ENCODE peak calls at places on chromosomes 1 and 21, in ten cellular contexts. N is ovary; X is mammary epithelial cell; J is pancreas; F is kidney; V is A549; R is lower leg skin; D is fibroblast of mammary gland; P is CD8-positive, alpha-beta T cell; T is Caco-2. W is an unnamed sample.

GRCh38 chr1:167297222-167298214 is 76.8 kb downstream of the POU2F1 start:
- DNase-seq in F (no peak), R (peak; percentile 42), N (no peak), V (no peak), P (no peak), T (no peak), J (no peak), D (peak; percentile 32), X (no peak), W (no peak)

GRCh38 chr1:185998391-185998790 is 264.2 kb downstream of the HMCN1 start:
- DNase-seq in J (no peak), F (no peak), D (no peak), V (no peak), X (no peak), R (no peak), P (no peak), T (no peak), N (no peak), W (no peak)

GRCh38 chr1:10790155-10790707 is 6.2 kb downstream of the CASZ1 start:
- DNase-seq in F (no peak), V (no peak), J (no peak), D (no peak), P (no peak), X (no peak), T (no peak), N (no peak), R (no peak), W (no peak)

GRCh38 chr1:33378524-33378923 is 52.4 kb downstream of the PHC2 start:
- DNase-seq in P (no peak), N (no peak), V (no peak), J (no peak), F (no peak), T (no peak), X (no peak), R (no peak), D (no peak), W (no peak)

GRCh38 chr1:31583995-31584868 is 7.9 kb downstream of the TINAGL1 start:
- DNase-seq in V (no peak), J (peak; percentile 86), P (no peak), F (peak; percentile 98), X (no peak), N (peak; percentile 91), T (no peak), R (peak; percentile 90), D (peak; percentile 21), W (peak; percentile 4)

GRCh38 chr1:21232044-21232443 is 55.3 kb upstream of the EIF4G3 start:
- DNase-seq in J (no peak), F (no peak), P (no peak), N (no peak), T (peak; percentile 46), R (no peak), D (peak; percentile 69), V (peak; percentile 35), X (peak; percentile 26), W (no peak)

GRCh38 chr1:32063261-32063681 is 9.5 kb upstream of the TMEM39B start:
- DNase-seq in P (no peak), R (peak; percentile 63), D (peak; percentile 67), V (peak; percentile 43), N (no peak), F (no peak), X (peak; percentile 38), T (no peak), J (no peak), W (no peak)

GRCh38 chr21:41107602-41108001 is 60.4 kb upstream of the BACE2 start:
- DNase-seq in X (no peak), D (no peak), R (peak; percentile 59), P (no peak), J (no peak), T (no peak), V (no peak), N (no peak), F (no peak), W (no peak)

GRCh38 chr1:159646687-159647086 is 59.1 kb downstream of the APCS start:
- DNase-seq in D (no peak), F (no peak), P (no peak), X (no peak), N (no peak), V (no peak), J (no peak), T (no peak), R (no peak), W (no peak)

GRCh38 chr1:165352442-165353293 is 3.8 kb downstream of the LMX1A start:
- DNase-seq in X (no peak), P (no peak), R (no peak), N (no peak), J (no peak), V (no peak), T (peak; percentile 56), F (no peak), D (no peak), W (no peak)

GRCh38 chr1:157181258-157181657 is 43.1 kb upstream of the ETV3 start:
- DNase-seq in R (no peak), J (no peak), T (no peak), D (no peak), P (no peak), N (no peak), F (no peak), X (no peak), V (no peak), W (no peak)

GRCh38 chr21:33205476-33205875 is 24.3 kb upstream of the IFNAR2 start:
- DNase-seq in N (no peak), F (no peak), R (no peak), D (no peak), J (no peak), X (no peak), T (no peak), V (no peak), P (no peak), W (no peak)

GRCh38 chr1:165387956-165388355 is 31.4 kb upstream of the LMX1A start:
- DNase-seq in J (no peak), R (no peak), F (no peak), N (no peak), D (peak; percentile 55), P (no peak), V (no peak), X (no peak), T (no peak), W (no peak)

GRCh38 chr1:24089743-24090555 is 22.0 kb downstream of the MYOM3 start:
- DNase-seq in J (peak; percentile 33), D (no peak), X (no peak), T (no peak), R (no peak), P (no peak), F (peak; percentile 55), N (no peak), V (no peak), W (no peak)

GRCh38 chr1:24090736-24091135 is 21.2 kb downstream of the MYOM3 start:
- DNase-seq in N (no peak), D (no peak), F (peak; percentile 53), V (no peak), P (no peak), T (no peak), X (no peak), R (no peak), J (peak; percentile 11), W (no peak)

GRCh38 chr1:24091971-24092482 is 19.9 kb downstream of the MYOM3 start:
- DNase-seq in V (no peak), X (no peak), F (peak; percentile 52), T (no peak), D (no peak), J (no peak), N (no peak), R (no peak), P (no peak), W (no peak)

GRCh38 chr1:24086466-24086865 is 25.5 kb downstream of the MYOM3 start:
- DNase-seq in N (no peak), R (no peak), V (no peak), D (no peak), P (no peak), X (no peak), T (no peak), J (no peak), F (peak; percentile 32), W (no peak)

DNA sequence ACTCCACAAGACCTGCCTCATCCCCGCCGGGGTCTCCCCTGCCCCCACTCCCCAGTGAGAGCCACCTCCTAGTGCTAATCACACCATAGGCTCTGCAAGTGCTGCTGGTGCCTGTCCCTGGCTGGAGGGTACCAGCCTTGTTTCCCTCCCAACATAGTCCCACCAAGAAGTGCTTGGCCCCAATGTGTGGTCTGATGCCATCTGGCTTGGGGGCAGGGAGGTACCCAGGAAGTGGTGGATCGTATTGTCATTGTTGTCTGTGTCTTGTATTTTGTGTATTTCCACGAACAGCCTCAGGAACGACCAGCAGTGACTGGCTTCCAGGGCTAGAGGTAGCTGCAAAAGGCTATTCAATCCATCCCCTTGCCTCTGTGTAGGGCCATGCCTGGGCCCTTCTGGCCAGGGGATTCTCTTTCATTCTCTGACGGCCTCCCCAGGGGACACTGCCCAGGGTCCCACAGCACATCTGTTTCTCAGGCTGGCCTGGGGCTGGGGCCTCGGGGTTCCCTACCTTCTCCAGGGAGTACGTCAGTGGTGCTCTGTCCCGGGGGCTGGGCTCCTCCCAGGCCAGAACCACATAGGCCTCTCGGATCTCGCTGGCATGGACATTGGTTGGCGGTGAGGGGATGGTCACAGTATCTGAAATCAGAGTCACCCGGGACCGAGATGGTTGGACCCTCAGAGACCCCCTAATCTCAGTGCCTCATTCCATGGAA is 22.8 kb downstream of the MYOM3 start:
- DNase-seq in P (no peak), F (peak; percentile 52), R (no peak), T (no peak), J (no peak), D (no peak), X (no peak), N (no peak), V (no peak), W (no peak)
- TF ChIP-seq CTCF in P (no peak), F (no peak), R (no peak), T (no peak), J (no peak), D (no peak), X (no peak), N (no peak), V (no peak), W (no peak)

GRCh38 chr1:192311281-192311680 is 5.5 kb upstream of the RGS21 start:
- DNase-seq in J (no peak), D (peak; percentile 51), V (no peak), F (no peak), X (peak; percentile 10), R (no peak), P (no peak), T (no peak), N (no peak), W (no peak)
- TF ChIP-seq CTCF in J (peak; percentile 18), D (peak; percentile 57), V (peak; percentile 52), F (peak; percentile 23), X (peak; percentile 49), R (no peak), P (no peak), T (no peak), N (no peak), W (no peak)

DNA sequence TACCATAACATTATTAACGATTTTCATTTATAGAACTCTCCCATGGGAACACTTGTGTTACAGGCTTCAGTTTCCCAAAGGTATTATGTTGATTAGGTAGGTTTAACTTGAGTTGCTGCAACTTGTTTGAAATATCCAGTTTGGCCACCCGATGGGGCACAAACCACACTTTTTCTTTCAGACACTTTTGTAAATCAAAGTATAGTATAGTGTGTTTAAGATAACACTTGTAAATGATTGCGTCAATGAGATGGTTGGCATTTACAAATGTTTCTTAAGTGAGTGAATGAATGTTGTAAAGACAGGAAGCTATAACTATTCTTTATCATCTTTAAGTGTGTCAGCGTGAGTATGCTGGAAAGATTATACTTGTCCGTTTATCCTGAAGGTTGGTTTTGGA is 4.3 kb downstream of the XPR1 start:
- DNase-seq in P (no peak), N (no peak), X (peak; percentile 41), D (peak; percentile 31), T (peak; percentile 50), R (no peak), J (no peak), F (no peak), V (no peak), W (no peak)
- TF ChIP-seq CTCF in P (no peak), N (no peak), X (peak; percentile 33), D (no peak), T (peak; percentile 15), R (no peak), J (no peak), F (peak; percentile 39), V (peak; percentile 24), W (no peak)

GRCh38 chr1:47380699-47381098 is 35.4 kb upstream of the FOXE3 start:
- DNase-seq in J (no peak), X (no peak), V (no peak), F (no peak), R (no peak), T (no peak), N (no peak), P (no peak), D (no peak), W (no peak)
- TF ChIP-seq CTCF in J (no peak), X (no peak), V (no peak), F (no peak), R (no peak), T (no peak), N (no peak), P (no peak), D (no peak), W (no peak)

W was measured in activated B cell treated with CpG ODN at 0.5 μM for 24 hours.